ENCODE peak calls at places on chromosomes 13 and 19, in nine cellular contexts. L is EL; W is stimulated activated CD8-positive, alpha-beta memory T cell treated with anti-CD3 and anti-CD28 coated beads, Interleukin-2, amount 100 ng/mL, for 1 hour; U is activated CD4-positive, CD25-positive, alpha-beta regulatory T cell; O is trophoblast cell; J is activated T-cell treated with anti-CD3 and anti-CD28 coated beads for 1 hour; B is HFF-Myc; I is GM12878; N is neuronal stem cell. H is an unnamed sample.

GRCh38 chr13:40576369-40576768 is 90.1 kb downstream of the FOXO1 start:
- DNase-seq in W (no peak), J (no peak), L (no peak), O (no peak), N (no peak), B (no peak), U (no peak), I (no peak), H (no peak)

GRCh38 chr13:41231786-41232185 is 31.6 kb downstream of the MTRF1 start:
- DNase-seq in I (peak), J (no peak), U (no peak), O (no peak), B (no peak), N (no peak), W (no peak), L (no peak), H (no peak)

GRCh38 chr13:51804295-51805172 is 571 bp upstream of the DHRS12 start:
- DNase-seq in J (no peak), B (no peak), U (peak), I (no peak), N (no peak), O (no peak), W (no peak), L (no peak), H (no peak)

GRCh38 chr13:46367622-46368327 is 19.3 kb downstream of the RUBCNL start:
- DNase-seq in W (no peak), B (no peak), N (no peak), U (no peak), I (no peak), O (no peak), J (no peak), L (peak), H (no peak)

GRCh38 chr13:86933676-86934075 is 737.5 kb upstream of the SLITRK5 start:
- DNase-seq in O (no peak), L (no peak), I (no peak), J (no peak), N (no peak), B (no peak), U (no peak), W (no peak), H (no peak)

GRCh38 chr19:39372047-39372802 is 18.7 kb downstream of the PAF1 start:
- DNase-seq in O (no peak), J (no peak), W (no peak), L (peak), N (no peak), U (no peak), B (peak), I (no peak), H (no peak)

GRCh38 chr19:4717191-4717965 is 6.3 kb downstream of the DPP9 start:
- DNase-seq in B (no peak), O (peak), N (no peak), I (no peak), L (peak), U (no peak), J (no peak), W (no peak), H (no peak)

GRCh38 chr13:29923554-29924481 is 73.4 kb upstream of the UBL3 start:
- DNase-seq in U (no peak), W (peak), J (peak), B (peak), N (no peak), O (peak), L (peak), I (no peak), H (peak)

GRCh38 chr13:40799508-40799907 is 10.1 kb downstream of the SLC25A15 start:
- DNase-seq in I (no peak), L (no peak), N (no peak), B (no peak), U (no peak), W (no peak), J (no peak), O (no peak), H (no peak)

GRCh38 chr19:4916292-4917082 is 7.2 kb downstream of the UHRF1 start:
- DNase-seq in N (no peak), I (no peak), J (peak), O (no peak), U (peak), L (no peak), B (no peak), W (no peak), H (no peak)

GRCh38 chr19:31725051-31725450 is 375.8 kb upstream of the TSHZ3 start:
- DNase-seq in O (peak), J (no peak), U (no peak), W (no peak), N (no peak), I (no peak), L (no peak), B (no peak), H (peak)

GRCh38 chr13:51873837-51874236 is 12.1 kb downstream of the CCDC70 start:
- DNase-seq in U (no peak), N (no peak), B (no peak), L (no peak), I (no peak), O (no peak), J (no peak), W (no peak), H (no peak)

GRCh38 chr19:13835791-13836723 is 40.8 kb downstream of the ZSWIM4 start:
- DNase-seq in L (no peak), B (no peak), U (no peak), I (no peak), J (no peak), O (peak), N (no peak), W (no peak), H (no peak)

GRCh38 chr19:18097993-18098890 is 664 bp downstream of the MAST3 start:
- DNase-seq in O (no peak), I (no peak), L (no peak), B (no peak), U (no peak), W (no peak), N (no peak), J (no peak), H (no peak)

GRCh38 chr19:46736544-46737274 is 9.1 kb upstream of the FKRP start:
- DNase-seq in W (no peak), L (no peak), J (no peak), B (no peak), N (no peak), I (no peak), U (no peak), O (no peak), H (no peak)

GRCh38 chr13:42981317-42981716 is 10.7 kb downstream of the EPSTI1 start:
- DNase-seq in B (no peak), N (no peak), U (no peak), L (peak), I (no peak), J (no peak), O (no peak), W (no peak), H (no peak)

GRCh38 chr13:97492684-97493371 is 58.9 kb downstream of the RAP2A start:
- DNase-seq in W (no peak), N (no peak), J (no peak), I (no peak), O (no peak), L (no peak), B (no peak), U (no peak), H (no peak)

GRCh38 chr19:48363500-48363809 is 285 bp downstream of the TMEM143 start:
- DNase-seq in U (no peak), O (no peak), L (no peak), I (no peak), N (no peak), B (no peak), J (peak), W (no peak), H (no peak)

GRCh38 chr13:23643828-23644419 is 73.7 kb downstream of the TNFRSF19 start:
- DNase-seq in J (no peak), L (no peak), O (no peak), N (no peak), U (no peak), B (no peak), W (no peak), I (no peak), H (no peak)

GRCh38 chr13:72537400-72537780 is 190.0 kb downstream of the MZT1 start:
- DNase-seq in I (no peak), J (no peak), L (no peak), U (no peak), O (no peak), N (no peak), W (no peak), B (no peak), H (no peak)

GRCh38 chr19:5191091-5191490 is 149.5 kb downstream of the PTPRS start:
- DNase-seq in I (no peak), O (peak), J (no peak), B (no peak), U (no peak), N (no peak), L (peak), W (no peak), H (no peak)

GRCh38 chr13:98798849-98799645 is 46.6 kb upstream of the SLC15A1 start:
- DNase-seq in O (peak), U (no peak), B (peak), I (no peak), W (no peak), L (peak), N (no peak), J (no peak), H (no peak)

GRCh38 chr13:97212540-97213146 is 9.5 kb upstream of the MBNL2 start:
- DNase-seq in N (no peak), I (no peak), O (peak), J (no peak), U (no peak), W (no peak), B (no peak), L (peak), H (no peak)

GRCh38 chr13:103799028-103799427 is 732.8 kb upstream of the SLC10A2 start:
- DNase-seq in W (no peak), I (no peak), J (no peak), O (no peak), B (no peak), U (no peak), N (no peak), L (no peak), H (no peak)

GRCh38 chr19:3075605-3076431 is 13.5 kb upstream of the TLE5 start:
- DNase-seq in U (peak), B (no peak), L (peak), I (no peak), W (peak), N (no peak), O (peak), J (peak), H (peak)

H was measured in H9.